ENCODE peak calls at places on chromosome 3, in seven cellular contexts. C is psoas muscle, U is tibial artery, F is thoracic aorta, Q is type B pancreatic cell, V is Caco-2, J is WTC11. H is an unnamed sample.

GRCh38 chr3:59425942-59426341 is 376.1 kb upstream of the CFAP20DC start:
- DNase-seq in U (no peak), V (no peak), Q (no peak), C (no peak), J (no peak), F (no peak), H (no peak)

GRCh38 chr3:31462050-31462569 is 70.6 kb upstream of the STT3B start:
- DNase-seq in U (no peak), V (no peak), Q (no peak), C (no peak), J (no peak), F (no peak), H (no peak)

GRCh38 chr3:151328298-151329036 is 882 bp downstream of the P2RY13 start:
- DNase-seq in U (no peak), J (no peak), C (no peak), F (no peak), Q (no peak), V (no peak), H (no peak)

GRCh38 chr3:125087768-125088391 is 32.1 kb upstream of the HEG1 start:
- DNase-seq in U (no peak), F (no peak), Q (no peak), V (no peak), C (no peak), J (no peak), H (no peak)

GRCh38 chr3:21835266-21835665 is 84.3 kb upstream of the ZNF385D start:
- DNase-seq in U (no peak), J (no peak), F (no peak), Q (no peak), C (no peak), V (no peak), H (no peak)

GRCh38 chr3:124599779-124600693 is 130.2 kb upstream of the UMPS start:
- DNase-seq in U (no peak), J (no peak), Q (no peak), C (no peak), V (no peak), F (no peak), H (no peak)

GRCh38 chr3:58045084-58045483 is 36.9 kb downstream of the FLNB start:
- DNase-seq in U (no peak), F (no peak), V (no peak), Q (no peak), C (no peak), J (no peak), H (no peak)

GRCh38 chr3:151199569-151200438 is 3.2 kb downstream of the GPR171 start:
- DNase-seq in F (no peak), Q (no peak), U (no peak), J (no peak), V (no peak), C (no peak), H (no peak)

GRCh38 chr3:77464106-77464688 is 424.3 kb downstream of the ROBO2 start:
- DNase-seq in Q (no peak), J (no peak), U (no peak), F (no peak), C (no peak), V (no peak), H (no peak)

GRCh38 chr3:4478226-4478625 is 11.2 kb upstream of the SUMF1 start:
- DNase-seq in F (no peak), C (no peak), Q (no peak), U (no peak), V (no peak), J (no peak), H (no peak)

GRCh38 chr3:135203026-135203425 is 408.0 kb downstream of the EPHB1 start:
- DNase-seq in V (no peak), Q (no peak), C (no peak), U (no peak), F (no peak), J (no peak), H (no peak)

GRCh38 chr3:188476930-188477329 is 323.0 kb downstream of the LPP start:
- DNase-seq in C (no peak), J (no peak), Q (no peak), U (no peak), F (no peak), V (no peak), H (no peak)

GRCh38 chr3:100210777-100211145 is 50.0 kb upstream of the TBC1D23 start:
- DNase-seq in F (no peak), U (no peak), V (no peak), Q (no peak), J (no peak), C (no peak), H (no peak)

GRCh38 chr3:168322941-168323340 is 227.2 kb upstream of the GOLIM4 start:
- DNase-seq in U (no peak), C (no peak), J (no peak), Q (no peak), F (no peak), V (no peak), H (no peak)
- TF ChIP-seq CTCF in U (no peak), C (no peak), J (no peak), Q (no peak), F (no peak), V (no peak), H (no peak)

GRCh38 chr3:95134693-95135375 is 1072.0 kb downstream of the NSUN3 start:
- DNase-seq in U (no peak), Q (no peak), V (no peak), J (no peak), F (no peak), C (no peak), H (no peak)
- TF ChIP-seq CTCF in U (no peak), Q (peak), V (peak), J (no peak), F (no peak), C (no peak), H (no peak)

GRCh38 chr3:25592510-25592968 is 72.2 kb downstream of the TOP2B start:
- DNase-seq in U (peak), F (peak), V (peak), C (peak), Q (no peak), J (peak), H (no peak)
- TF ChIP-seq CTCF in U (peak), F (peak), V (peak), C (peak), Q (no peak), J (no peak), H (no peak)

DNA sequence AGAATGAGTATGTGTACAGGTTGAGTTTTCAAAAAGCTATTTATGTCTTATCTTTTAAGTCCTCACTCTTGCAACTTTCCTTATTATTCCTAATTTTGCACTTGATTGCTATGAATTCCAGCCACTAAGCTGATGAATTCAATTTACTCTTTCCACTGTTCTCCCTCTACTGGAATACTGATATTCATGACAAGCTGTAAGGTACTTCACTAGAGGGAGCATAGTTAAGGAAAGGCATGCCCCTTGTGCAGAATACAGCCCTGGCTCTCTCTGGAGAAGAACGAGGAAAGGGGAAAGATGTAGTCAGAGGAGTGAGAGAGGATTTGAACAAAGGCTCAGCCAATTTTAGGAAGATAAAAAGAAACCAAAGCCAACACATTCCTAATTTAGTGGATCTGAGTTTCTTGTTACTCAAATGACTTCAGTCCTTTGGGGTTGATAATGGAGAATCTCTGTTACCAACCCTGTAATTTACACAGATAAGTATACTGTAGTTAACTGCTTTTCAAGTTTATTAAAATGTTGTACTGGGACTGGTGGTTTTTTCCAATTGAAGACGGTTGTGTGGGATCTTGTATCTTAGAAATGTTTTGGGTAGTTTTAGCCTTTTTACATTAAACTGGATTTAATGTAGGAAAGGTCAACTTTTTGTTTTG is 4.0 kb downstream of the SCAANT1 start:
- DNase-seq in C (no peak), Q (no peak), F (no peak), U (no peak), J (no peak), V (no peak), H (no peak)
- TF ChIP-seq CTCF in C (no peak), Q (peak), F (no peak), U (no peak), J (no peak), V (peak), H (peak)

GRCh38 chr3:40505599-40506462 is at the start of gene ZNF620:
- DNase-seq in C (peak), F (peak), J (peak), U (peak), V (peak), Q (peak), H (peak)
- TF ChIP-seq CTCF in C (peak), F (no peak), J (no peak), U (no peak), V (peak), Q (peak), H (peak)

DNA sequence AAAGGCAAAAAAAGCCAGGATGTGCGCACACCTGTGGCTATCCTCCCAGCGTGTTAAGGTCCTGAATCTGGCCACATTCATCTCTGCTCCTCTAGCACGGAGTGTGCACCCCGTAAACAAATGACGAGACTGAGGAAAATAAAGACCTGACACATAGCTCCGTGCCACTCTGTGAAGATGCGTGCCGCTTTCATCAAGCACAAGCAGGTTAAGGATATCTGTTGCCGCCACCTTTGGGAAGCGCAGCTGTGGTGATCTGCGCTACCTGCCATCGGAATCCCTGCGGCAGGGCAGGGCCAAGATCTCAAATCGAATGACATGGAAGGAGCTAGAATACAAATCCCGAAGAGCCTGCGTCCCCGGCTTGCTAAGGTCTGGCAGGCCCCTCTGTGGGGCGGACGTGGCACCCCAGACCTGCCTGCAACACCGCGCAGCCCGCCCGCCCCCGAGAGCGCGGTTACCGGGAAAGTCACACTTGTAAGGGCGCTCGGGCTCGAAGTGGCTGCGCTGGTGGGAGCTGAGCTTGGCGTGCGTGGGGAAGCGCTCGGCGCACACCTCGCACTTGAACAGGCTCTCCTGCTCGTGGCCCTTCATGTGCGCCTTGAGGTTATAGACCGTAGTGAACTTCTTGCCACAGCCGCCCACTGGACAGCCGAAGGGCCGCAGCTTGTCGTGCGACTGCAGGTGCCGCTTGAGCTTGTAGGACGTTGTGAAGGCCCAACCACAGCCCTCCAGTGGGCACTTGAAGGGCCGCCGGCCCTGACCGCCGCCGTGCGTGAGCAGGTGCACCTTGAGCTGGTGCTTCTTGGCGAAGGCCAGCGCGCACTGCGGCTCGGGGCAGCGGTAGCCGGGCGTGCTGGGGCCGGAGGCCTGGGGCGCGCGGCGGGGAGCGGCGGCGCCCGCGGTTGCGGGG is 937 bp downstream of the ZXDC start:
- DNase-seq in C (peak), F (no peak), J (peak), V (peak), U (peak), Q (no peak), H (no peak)
- TF ChIP-seq CTCF in C (no peak), F (no peak), J (no peak), V (no peak), U (peak), Q (peak), H (no peak)

GRCh38 chr3:64221564-64222257 is 3.6 kb downstream of the PRICKLE2 start:
- DNase-seq in Q (no peak), J (no peak), U (no peak), F (no peak), V (no peak), C (no peak), H (no peak)
- TF ChIP-seq CTCF in Q (no peak), J (no peak), U (no peak), F (no peak), V (no peak), C (no peak), H (peak)

GRCh38 chr3:96813820-96814580 is 394 bp upstream of the EPHA6 start:
- DNase-seq in U (peak), J (peak), F (no peak), Q (peak), C (peak), V (peak), H (peak)
- TF ChIP-seq CTCF in U (no peak), J (no peak), F (no peak), Q (peak), C (no peak), V (peak), H (peak)

H was measured in D721Med.